ENCODE peak calls at places on chromosomes 5 and 9, in four cellular contexts. One of them, this sample, is unnamed. For H3K4me1, the result is how much of the 10 kb centered on the place peaks cover.

GRCh38 chr9:130453487-130453886 is 8.7 kb downstream of the ASS1 start:
- DNase-seq in mesendoderm: no peak
- DNase-seq in mesenchymal stem cell: peak
- DNase-seq in neuronal stem cell: no peak
- DNase-seq in this sample: no peak

GRCh38 chr9:129069128-129069824 is 11.6 kb upstream of the DOLPP1 start:
- DNase-seq in mesendoderm: peak
- DNase-seq in mesenchymal stem cell: no peak
- DNase-seq in neuronal stem cell: no peak
- DNase-seq in this sample: no peak

GRCh38 chr9:75488082-75488713 is 399.9 kb downstream of the OSTF1 start:
- DNase-seq in mesendoderm: no peak
- DNase-seq in mesenchymal stem cell: no peak
- DNase-seq in neuronal stem cell: no peak
- DNase-seq in this sample: no peak

GRCh38 chr5:79924936-79925893 is 65.8 kb downstream of the MTX3 start:
- DNase-seq in mesendoderm: peak
- DNase-seq in mesenchymal stem cell: peak
- DNase-seq in neuronal stem cell: no peak
- DNase-seq in this sample: peak

GRCh38 chr5:91264311-91265051 is 118.6 kb downstream of the ARRDC3 start:
- DNase-seq in mesendoderm: peak
- DNase-seq in mesenchymal stem cell: no peak
- DNase-seq in neuronal stem cell: no peak
- DNase-seq in this sample: no peak

GRCh38 chr9:137046094-137046787 is at the start of gene NPDC1:
- DNase-seq in mesendoderm: peak
- DNase-seq in mesenchymal stem cell: peak
- DNase-seq in neuronal stem cell: peak
- DNase-seq in this sample: peak

GRCh38 chr5:145825751-145826180 is 9.4 kb downstream of the PRELID2 start:
- DNase-seq in mesendoderm: peak
- DNase-seq in mesenchymal stem cell: peak
- DNase-seq in neuronal stem cell: peak
- DNase-seq in this sample: no peak

GRCh38 chr5:110333384-110333783 is 393.1 kb downstream of the TMEM232 start:
- DNase-seq in mesendoderm: peak
- DNase-seq in mesenchymal stem cell: peak
- DNase-seq in neuronal stem cell: peak
- DNase-seq in this sample: peak

GRCh38 chr9:93033541-93033940 is 25.0 kb upstream of the SUSD3 start:
- DNase-seq in mesendoderm: no peak
- DNase-seq in mesenchymal stem cell: no peak
- DNase-seq in neuronal stem cell: no peak
- DNase-seq in this sample: no peak

GRCh38 chr5:143581649-143582048 is 178.2 kb upstream of the NR3C1 start:
- DNase-seq in mesendoderm: no peak
- DNase-seq in mesenchymal stem cell: no peak
- DNase-seq in neuronal stem cell: no peak
- DNase-seq in this sample: no peak

GRCh38 chr5:127003798-127004495 is 26.4 kb downstream of the MARCHF3 start:
- DNase-seq in mesendoderm: no peak
- DNase-seq in mesenchymal stem cell: no peak
- DNase-seq in neuronal stem cell: no peak
- DNase-seq in this sample: no peak

GRCh38 chr5:107808671-107809137 is 138.0 kb upstream of the EFNA5 start:
- DNase-seq in mesendoderm: peak
- DNase-seq in mesenchymal stem cell: peak
- DNase-seq in neuronal stem cell: peak
- DNase-seq in this sample: peak

GRCh38 chr9:95127249-95128176 is 190.0 kb downstream of the FANCC start:
- DNase-seq in mesendoderm: peak
- DNase-seq in mesenchymal stem cell: peak
- DNase-seq in neuronal stem cell: peak
- DNase-seq in this sample: peak

GRCh38 chr9:107540167-107540566 is 50.6 kb upstream of the KLF4 start:
- DNase-seq in mesendoderm: no peak
- DNase-seq in mesenchymal stem cell: no peak
- DNase-seq in neuronal stem cell: no peak
- DNase-seq in this sample: no peak

GRCh38 chr9:105067895-105068580 is 140.1 kb upstream of the ABCA1 start:
- DNase-seq in mesendoderm: no peak
- DNase-seq in mesenchymal stem cell: peak
- DNase-seq in neuronal stem cell: no peak
- DNase-seq in this sample: no peak

GRCh38 chr9:96420468-96421219 is 2.5 kb upstream of the ZNF367 start:
- DNase-seq in mesendoderm: peak
- DNase-seq in mesenchymal stem cell: peak
- DNase-seq in neuronal stem cell: peak
- DNase-seq in this sample: peak

GRCh38 chr5:96408841-96409458 is 24.1 kb downstream of the PCSK1 start:
- DNase-seq in mesendoderm: no peak
- DNase-seq in mesenchymal stem cell: no peak
- DNase-seq in neuronal stem cell: no peak
- DNase-seq in this sample: no peak

GRCh38 chr5:141668601-141669265 is 13.3 kb downstream of the ARAP3 start:
- DNase-seq in mesendoderm: no peak
- DNase-seq in mesenchymal stem cell: no peak
- DNase-seq in neuronal stem cell: no peak
- DNase-seq in this sample: no peak

GRCh38 chr9:95939472-95939871 is 64.0 kb downstream of the ERCC6L2 start:
- DNase-seq in mesendoderm: no peak
- DNase-seq in mesenchymal stem cell: no peak
- DNase-seq in neuronal stem cell: no peak
- DNase-seq in this sample: no peak

GRCh38 chr9:135992486-135993408 is 31.6 kb upstream of the UBAC1 start:
- DNase-seq in mesendoderm: peak
- DNase-seq in mesenchymal stem cell: peak
- DNase-seq in neuronal stem cell: peak
- DNase-seq in this sample: peak

GRCh38 chr5:37212096-37212495 is 37.1 kb downstream of the CPLANE1 start:
- DNase-seq in mesendoderm: peak
- DNase-seq in mesenchymal stem cell: no peak
- DNase-seq in neuronal stem cell: no peak
- DNase-seq in this sample: no peak

GRCh38 chr9:121538221-121538620 is 38.6 kb upstream of the GGTA1 start:
- DNase-seq in mesendoderm: peak
- DNase-seq in mesenchymal stem cell: no peak
- DNase-seq in neuronal stem cell: no peak
- DNase-seq in this sample: peak

DNA sequence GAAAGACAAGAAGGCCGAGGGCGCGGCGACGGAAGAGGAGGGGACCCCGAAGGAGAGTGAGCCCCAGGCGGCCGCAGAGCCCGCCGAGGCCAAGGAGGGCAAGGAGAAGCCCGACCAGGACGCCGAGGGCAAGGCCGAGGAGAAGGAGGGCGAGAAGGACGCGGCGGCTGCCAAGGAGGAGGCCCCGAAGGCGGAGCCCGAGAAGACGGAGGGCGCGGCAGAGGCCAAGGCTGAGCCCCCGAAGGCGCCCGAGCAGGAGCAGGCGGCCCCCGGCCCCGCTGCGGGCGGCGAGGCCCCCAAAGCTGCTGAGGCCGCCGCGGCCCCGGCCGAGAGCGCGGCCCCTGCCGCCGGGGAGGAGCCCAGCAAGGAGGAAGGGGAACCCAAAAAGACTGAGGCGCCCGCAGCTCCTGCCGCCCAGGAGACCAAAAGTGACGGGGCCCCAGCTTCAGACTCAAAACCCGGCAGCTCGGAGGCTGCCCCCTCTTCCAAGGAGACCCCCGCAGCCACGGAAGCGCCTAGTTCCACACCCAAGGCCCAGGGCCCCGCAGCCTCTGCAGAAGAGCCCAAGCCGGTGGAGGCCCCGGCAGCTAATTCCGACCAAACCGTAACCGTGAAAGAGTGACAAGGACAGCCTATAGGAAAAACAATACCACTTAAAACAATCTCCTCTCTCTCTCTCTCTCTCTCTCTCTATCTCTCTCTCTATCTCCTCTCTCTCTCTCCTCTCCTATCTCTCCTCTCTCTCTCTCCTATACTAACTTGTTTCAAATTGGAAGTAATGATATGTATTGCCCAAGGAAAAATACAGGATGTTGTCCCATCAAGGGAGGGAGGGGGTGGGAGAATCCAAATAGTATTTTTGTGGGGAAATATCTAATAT is 58.1 kb downstream of the BASP1 start:
- DNase-seq in mesendoderm: no peak
- DNase-seq in mesenchymal stem cell: no peak
- DNase-seq in neuronal stem cell: no peak
- DNase-seq in this sample: no peak
- H3K4me1 ChIP-seq in mesendoderm: under half
- H3K4me1 ChIP-seq in mesenchymal stem cell: under half
- H3K4me1 ChIP-seq in neuronal stem cell: under half
- H3K4me1 ChIP-seq in this sample: under half

DNA sequence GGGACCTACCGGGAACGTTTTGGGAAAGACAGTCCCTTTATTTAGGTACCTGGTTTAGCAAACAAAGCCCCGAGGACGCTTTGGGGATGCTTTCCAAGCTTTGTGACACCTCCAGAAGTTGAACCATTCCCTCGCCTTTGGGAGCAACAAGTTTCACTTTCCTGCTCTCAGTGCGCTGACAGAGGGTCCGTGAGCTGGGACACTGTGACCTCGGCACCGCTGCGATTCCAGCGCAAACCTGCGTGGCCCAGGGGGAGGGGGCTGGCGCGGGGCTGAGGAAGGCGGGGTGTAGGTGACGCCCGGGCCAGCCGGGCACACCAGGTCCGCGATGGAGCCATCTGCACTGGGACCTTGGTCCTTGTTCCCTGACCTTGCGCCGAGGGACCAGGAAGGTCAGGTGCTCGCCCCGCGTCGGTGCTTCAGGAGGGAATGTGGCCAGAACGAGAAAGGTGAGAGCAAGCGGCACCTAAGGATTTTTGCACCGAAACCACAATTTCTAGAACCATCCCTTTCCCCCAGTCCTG is 724 bp upstream of the NPR3 start:
- DNase-seq in mesendoderm: peak
- DNase-seq in mesenchymal stem cell: no peak
- DNase-seq in neuronal stem cell: peak
- DNase-seq in this sample: peak
- H2BK5ac ChIP-seq in mesendoderm: no peak
- H2BK5ac ChIP-seq in mesenchymal stem cell: no peak
- H2BK5ac ChIP-seq in neuronal stem cell: no peak
- H2BK5ac ChIP-seq in this sample: no peak

GRCh38 chr9:87567988-87568800 is 70.5 kb downstream of the DAPK1 start:
- DNase-seq in mesendoderm: no peak
- DNase-seq in mesenchymal stem cell: no peak
- DNase-seq in neuronal stem cell: no peak
- DNase-seq in this sample: no peak
- H3K4me1 ChIP-seq in mesendoderm: under half
- H3K4me1 ChIP-seq in mesenchymal stem cell: under half
- H3K4me1 ChIP-seq in neuronal stem cell: under half
- H3K4me1 ChIP-seq in this sample: under half

GRCh38 chr9:89318123-89319014 is at the start of gene SECISBP2:
- DNase-seq in mesendoderm: peak
- DNase-seq in mesenchymal stem cell: peak
- DNase-seq in neuronal stem cell: peak
- DNase-seq in this sample: peak
- H2BK5ac ChIP-seq in mesendoderm: no peak
- H2BK5ac ChIP-seq in mesenchymal stem cell: peak
- H2BK5ac ChIP-seq in neuronal stem cell: no peak
- H2BK5ac ChIP-seq in this sample: no peak

This sample was measured in H9.